ENCODE peak calls at places on chromosomes 12 and 14, in eight cellular contexts. C is memory B cell; E is amniotic epithelial cell; B is G401; L is adrenal gland; Z is stimulated activated CD4-positive, alpha-beta T cell treated with anti-CD3 and anti-CD28 coated beads, Interleukin-15, amount 100 ng/mL, for 1 hour; J is GM03348; P is lung. U is an unnamed sample.

GRCh38 chr12:124921200-124922008 is 7.0 kb upstream of the UBC start:
- DNase-seq in Z (peak), J (peak), B (peak), C (peak), E (peak), L (peak), P (no peak), U (peak)

GRCh38 chr12:84929486-84929885 is 16.9 kb upstream of the SLC6A15 start:
- DNase-seq in B (no peak), L (no peak), Z (no peak), E (no peak), C (no peak), J (no peak), P (no peak), U (no peak)

GRCh38 chr14:75050852-75051555 is at the start of gene MLH3:
- DNase-seq in J (peak), L (peak), P (peak), C (peak), E (peak), Z (peak), B (peak), U (peak)

GRCh38 chr12:67019070-67019469 is 250.1 kb upstream of the CAND1 start:
- DNase-seq in J (no peak), P (no peak), E (no peak), B (no peak), C (no peak), L (no peak), Z (no peak), U (no peak)

GRCh38 chr14:57009585-57010515 is 199.6 kb upstream of the OTX2 start:
- DNase-seq in E (no peak), Z (no peak), C (no peak), J (no peak), B (no peak), P (no peak), L (no peak), U (no peak)

GRCh38 chr12:72209096-72209495 is 63.1 kb upstream of the TRHDE start:
- DNase-seq in P (no peak), J (no peak), B (peak), L (no peak), E (no peak), C (no peak), Z (no peak), U (no peak)

GRCh38 chr12:82730832-82731497 is 44.3 kb downstream of the TMTC2 start:
- DNase-seq in Z (no peak), P (no peak), J (no peak), L (no peak), B (no peak), C (no peak), E (peak), U (no peak)

GRCh38 chr12:104498211-104498801 is 41.6 kb downstream of the CHST11 start:
- DNase-seq in Z (no peak), P (no peak), E (no peak), L (no peak), J (peak), C (no peak), B (no peak), U (no peak)

GRCh38 chr14:78614651-78615050 is 444.5 kb downstream of the NRXN3 start:
- DNase-seq in L (no peak), B (no peak), P (no peak), Z (no peak), C (no peak), J (no peak), E (no peak), U (no peak)

GRCh38 chr12:123264642-123265041 is 7.0 kb downstream of the CDK2AP1 start:
- DNase-seq in E (no peak), P (no peak), Z (no peak), C (no peak), L (no peak), B (no peak), J (no peak), U (no peak)

GRCh38 chr14:63855272-63855671 is 2.5 kb downstream of the SYNE2 start:
- DNase-seq in B (peak), E (no peak), C (no peak), Z (no peak), P (no peak), J (no peak), L (no peak), U (no peak)

U was measured in activated B cell treated with CpG ODN at 0.5 μM for 24 hours.